ENCODE peak calls at places on chromosomes 16 and 17, in eight cellular contexts. H, C, Y, D, J, G, S and N are unnamed samples.

GRCh38 chr16:24288516-24288915 is 32.4 kb downstream of the CACNG3 start:
- DNase-seq in H (no peak), C (no peak), Y (no peak), D (no peak), J (no peak), G (no peak), S (no peak), N (peak; percentile 28)

GRCh38 chr16:56279914-56280313 is 88.6 kb downstream of the GNAO1 start:
- DNase-seq in H (no peak), C (no peak), Y (no peak), D (no peak), J (no peak), G (no peak), S (no peak), N (no peak)

GRCh38 chr17:63544467-63545301 is 5.6 kb upstream of the DCAF7 start:
- DNase-seq in H (no peak), C (no peak), Y (no peak), D (no peak), J (no peak), G (no peak), S (no peak), N (no peak)

GRCh38 chr17:60249517-60249826 is 99.7 kb downstream of the CA4 start:
- DNase-seq in H (no peak), C (no peak), Y (no peak), D (no peak), J (no peak), G (no peak), S (no peak), N (no peak)

GRCh38 chr17:45228121-45228941 is 6.6 kb downstream of the FMNL1 start:
- DNase-seq in H (no peak), C (no peak), Y (peak; percentile 54), D (peak; percentile 36), J (no peak), G (no peak), S (no peak), N (peak; percentile 64)

GRCh38 chr16:84803146-84803545 is 16.6 kb upstream of the CRISPLD2 start:
- DNase-seq in H (no peak), C (no peak), Y (no peak), D (no peak), J (no peak), G (no peak), S (no peak), N (no peak)

GRCh38 chr17:50375858-50376538 is 3.0 kb downstream of the EME1 start:
- DNase-seq in H (no peak), C (no peak), Y (no peak), D (no peak), J (no peak), G (no peak), S (no peak), N (no peak)

GRCh38 chr16:50881331-50881830 is 139.5 kb downstream of the CYLD start:
- DNase-seq in H (no peak), C (no peak), Y (no peak), D (no peak), J (no peak), G (no peak), S (no peak), N (no peak)

GRCh38 chr17:3512512-3513171 is 36.8 kb downstream of the ASPA start:
- DNase-seq in H (peak; percentile 89), C (no peak), Y (no peak), D (peak; percentile 46), J (no peak), G (peak; percentile 85), S (peak; percentile 37), N (peak; percentile 86)

GRCh38 chr16:86665929-86666328 is 87.6 kb downstream of the FOXL1 start:
- DNase-seq in H (no peak), C (no peak), Y (no peak), D (no peak), J (no peak), G (no peak), S (no peak), N (no peak)

GRCh38 chr17:37050905-37051304 is 102.2 kb downstream of the AATF start:
- DNase-seq in H (no peak), C (no peak), Y (no peak), D (no peak), J (no peak), G (no peak), S (no peak), N (no peak)

GRCh38 chr16:17160285-17160854 is 310.4 kb downstream of the XYLT1 start:
- DNase-seq in H (peak; percentile 10), C (no peak), Y (no peak), D (peak; percentile 27), J (no peak), G (no peak), S (no peak), N (no peak)

GRCh38 chr17:61221181-61221580 is 178.5 kb upstream of the TBX2 start:
- DNase-seq in H (no peak), C (no peak), Y (no peak), D (no peak), J (no peak), G (no peak), S (no peak), N (no peak)

GRCh38 chr17:4635823-4636375 is 5.6 kb downstream of the ALOX15 start:
- DNase-seq in H (no peak), C (no peak), Y (no peak), D (no peak), J (no peak), G (no peak), S (no peak), N (peak; percentile 86)

GRCh38 chr17:40069751-40070643 is 7.2 kb downstream of the THRA start:
- DNase-seq in H (no peak), C (no peak), Y (peak; percentile 38), D (no peak), J (peak; percentile 33), G (peak; percentile 54), S (no peak), N (no peak)

GRCh38 chr16:11248133-11248532 is 7.9 kb downstream of the SOCS1 start:
- DNase-seq in H (no peak), C (no peak), Y (no peak), D (no peak), J (no peak), G (no peak), S (no peak), N (no peak)

GRCh38 chr17:63436523-63437110 is 9.5 kb downstream of the CYB561 start:
- DNase-seq in H (no peak), C (no peak), Y (no peak), D (no peak), J (no peak), G (peak; percentile 61), S (peak; percentile 60), N (peak; percentile 88)

GRCh38 chr17:43673516-43674323 is 12.0 kb upstream of the MEOX1 start:
- DNase-seq in H (peak; percentile 63), C (peak; percentile 72), Y (peak; percentile 65), D (peak; percentile 86), J (peak; percentile 75), G (peak; percentile 63), S (peak; percentile 83), N (peak; percentile 78)

GRCh38 chr16:69886726-69887125 is 64.4 kb upstream of the CLEC18A start:
- DNase-seq in H (no peak), C (no peak), Y (no peak), D (no peak), J (no peak), G (no peak), S (no peak), N (no peak)

GRCh38 chr17:68861602-68862001 is 93.6 kb downstream of the ABCA8 start:
- DNase-seq in H (no peak), C (no peak), Y (no peak), D (no peak), J (no peak), G (no peak), S (no peak), N (no peak)

GRCh38 chr16:83727018-83727417 is 80.8 kb upstream of the HSBP1 start:
- DNase-seq in H (no peak), C (no peak), Y (no peak), D (no peak), J (no peak), G (peak; percentile 12), S (no peak), N (no peak)

GRCh38 chr16:81610144-81610842 is 165.7 kb downstream of the CMIP start:
- DNase-seq in H (peak; percentile 87), C (no peak), Y (no peak), D (no peak), J (no peak), G (peak; percentile 76), S (no peak), N (peak; percentile 74)

GRCh38 chr16:82655315-82655714 is 28.5 kb downstream of the CDH13 start:
- DNase-seq in H (no peak), C (no peak), Y (peak; percentile 57), D (no peak), J (peak; percentile 42), G (peak; percentile 79), S (no peak), N (no peak)